ENCODE peak calls at places on chromosomes 16 and 17, in six cellular contexts. One of them, this sample, is unnamed.

GRCh38 chr17:76500074-76500744 is 1.0 kb downstream of the RHBDF2 start:
- DNase-seq in stimulated activated CD8-positive, alpha-beta memory T cell treated with anti-CD3 and anti-CD28 coated beads, Interleukin-15, amount 100 ng/mL, for 4 hours: no peak
- DNase-seq in NCI-H1930: no peak
- DNase-seq in COR-L47: no peak
- DNase-seq in non-pigmented ciliary epithelial cell: no peak
- DNase-seq in caudate nucleus: no peak
- DNase-seq in this sample: no peak

GRCh38 chr16:73170587-73170986 is 122.7 kb upstream of the ZFHX3 start:
- DNase-seq in COR-L47: no peak
- DNase-seq in stimulated activated CD8-positive, alpha-beta memory T cell treated with anti-CD3 and anti-CD28 coated beads, Interleukin-15, amount 100 ng/mL, for 4 hours: no peak
- DNase-seq in NCI-H1930: no peak
- DNase-seq in caudate nucleus: no peak
- DNase-seq in non-pigmented ciliary epithelial cell: no peak
- DNase-seq in this sample: no peak

GRCh38 chr17:57607553-57608120 is 137.5 kb downstream of the CCDC182 start:
- DNase-seq in caudate nucleus: no peak
- DNase-seq in COR-L47: no peak
- DNase-seq in stimulated activated CD8-positive, alpha-beta memory T cell treated with anti-CD3 and anti-CD28 coated beads, Interleukin-15, amount 100 ng/mL, for 4 hours: no peak
- DNase-seq in non-pigmented ciliary epithelial cell: no peak
- DNase-seq in NCI-H1930: no peak
- DNase-seq in this sample: no peak

GRCh38 chr17:71107136-71107535 is 937.8 kb downstream of the KCNJ2 start:
- DNase-seq in NCI-H1930: no peak
- DNase-seq in non-pigmented ciliary epithelial cell: no peak
- DNase-seq in stimulated activated CD8-positive, alpha-beta memory T cell treated with anti-CD3 and anti-CD28 coated beads, Interleukin-15, amount 100 ng/mL, for 4 hours: no peak
- DNase-seq in caudate nucleus: no peak
- DNase-seq in COR-L47: no peak
- DNase-seq in this sample: no peak

GRCh38 chr17:18332909-18333489 is 17.9 kb downstream of the SMCR8 start:
- DNase-seq in stimulated activated CD8-positive, alpha-beta memory T cell treated with anti-CD3 and anti-CD28 coated beads, Interleukin-15, amount 100 ng/mL, for 4 hours: no peak
- DNase-seq in non-pigmented ciliary epithelial cell: no peak
- DNase-seq in COR-L47: no peak
- DNase-seq in NCI-H1930: no peak
- DNase-seq in caudate nucleus: no peak
- DNase-seq in this sample: no peak

GRCh38 chr16:47826070-47826469 is 329.7 kb downstream of the ABCC12 start:
- DNase-seq in COR-L47: no peak
- DNase-seq in non-pigmented ciliary epithelial cell: no peak
- DNase-seq in stimulated activated CD8-positive, alpha-beta memory T cell treated with anti-CD3 and anti-CD28 coated beads, Interleukin-15, amount 100 ng/mL, for 4 hours: no peak
- DNase-seq in caudate nucleus: no peak
- DNase-seq in NCI-H1930: no peak
- DNase-seq in this sample: no peak

GRCh38 chr17:16406742-16407674 is 8.4 kb upstream of the TRPV2 start:
- DNase-seq in NCI-H1930: peak; percentile 38
- DNase-seq in stimulated activated CD8-positive, alpha-beta memory T cell treated with anti-CD3 and anti-CD28 coated beads, Interleukin-15, amount 100 ng/mL, for 4 hours: no peak
- DNase-seq in caudate nucleus: no peak
- DNase-seq in COR-L47: no peak
- DNase-seq in non-pigmented ciliary epithelial cell: no peak
- DNase-seq in this sample: peak; percentile 76

GRCh38 chr17:33750943-33751701 is 458.0 kb upstream of the ASIC2 start:
- DNase-seq in stimulated activated CD8-positive, alpha-beta memory T cell treated with anti-CD3 and anti-CD28 coated beads, Interleukin-15, amount 100 ng/mL, for 4 hours: peak; percentile 27
- DNase-seq in NCI-H1930: peak; percentile 28
- DNase-seq in COR-L47: peak; percentile 36
- DNase-seq in caudate nucleus: peak; percentile 63
- DNase-seq in non-pigmented ciliary epithelial cell: peak; percentile 14
- DNase-seq in this sample: no peak

GRCh38 chr16:533391-534088 is 6.0 kb downstream of the CAPN15 start:
- DNase-seq in stimulated activated CD8-positive, alpha-beta memory T cell treated with anti-CD3 and anti-CD28 coated beads, Interleukin-15, amount 100 ng/mL, for 4 hours: no peak
- DNase-seq in NCI-H1930: no peak
- DNase-seq in caudate nucleus: no peak
- DNase-seq in non-pigmented ciliary epithelial cell: no peak
- DNase-seq in COR-L47: no peak
- DNase-seq in this sample: no peak

GRCh38 chr16:1206786-1207185 is 18.3 kb downstream of the TPSG1 start:
- DNase-seq in stimulated activated CD8-positive, alpha-beta memory T cell treated with anti-CD3 and anti-CD28 coated beads, Interleukin-15, amount 100 ng/mL, for 4 hours: no peak
- DNase-seq in caudate nucleus: no peak
- DNase-seq in NCI-H1930: no peak
- DNase-seq in non-pigmented ciliary epithelial cell: no peak
- DNase-seq in COR-L47: no peak
- DNase-seq in this sample: no peak

GRCh38 chr17:76153640-76154039 is 12.6 kb upstream of the FOXJ1 start:
- DNase-seq in caudate nucleus: no peak
- DNase-seq in NCI-H1930: no peak
- DNase-seq in non-pigmented ciliary epithelial cell: no peak
- DNase-seq in COR-L47: no peak
- DNase-seq in stimulated activated CD8-positive, alpha-beta memory T cell treated with anti-CD3 and anti-CD28 coated beads, Interleukin-15, amount 100 ng/mL, for 4 hours: no peak
- DNase-seq in this sample: no peak

GRCh38 chr17:75683467-75684041 is 16.4 kb downstream of the SAP30BP start:
- DNase-seq in caudate nucleus: no peak
- DNase-seq in non-pigmented ciliary epithelial cell: no peak
- DNase-seq in COR-L47: no peak
- DNase-seq in stimulated activated CD8-positive, alpha-beta memory T cell treated with anti-CD3 and anti-CD28 coated beads, Interleukin-15, amount 100 ng/mL, for 4 hours: no peak
- DNase-seq in NCI-H1930: no peak
- DNase-seq in this sample: no peak

GRCh38 chr17:63775420-63775819 is 1.4 kb downstream of the DDX42 start:
- DNase-seq in COR-L47: no peak
- DNase-seq in NCI-H1930: no peak
- DNase-seq in caudate nucleus: no peak
- DNase-seq in stimulated activated CD8-positive, alpha-beta memory T cell treated with anti-CD3 and anti-CD28 coated beads, Interleukin-15, amount 100 ng/mL, for 4 hours: no peak
- DNase-seq in non-pigmented ciliary epithelial cell: no peak
- DNase-seq in this sample: no peak

GRCh38 chr17:35243459-35244204 is 760 bp downstream of the SLFN5 start:
- DNase-seq in caudate nucleus: no peak
- DNase-seq in stimulated activated CD8-positive, alpha-beta memory T cell treated with anti-CD3 and anti-CD28 coated beads, Interleukin-15, amount 100 ng/mL, for 4 hours: no peak
- DNase-seq in NCI-H1930: no peak
- DNase-seq in non-pigmented ciliary epithelial cell: peak; percentile 17
- DNase-seq in COR-L47: no peak
- DNase-seq in this sample: peak; percentile 24

GRCh38 chr17:21493993-21494392 is 117.8 kb downstream of the KCNJ12 start:
- DNase-seq in NCI-H1930: no peak
- DNase-seq in stimulated activated CD8-positive, alpha-beta memory T cell treated with anti-CD3 and anti-CD28 coated beads, Interleukin-15, amount 100 ng/mL, for 4 hours: no peak
- DNase-seq in COR-L47: no peak
- DNase-seq in caudate nucleus: no peak
- DNase-seq in non-pigmented ciliary epithelial cell: no peak
- DNase-seq in this sample: no peak

GRCh38 chr17:80290199-80290598 is 29.5 kb downstream of the RNF213 start:
- DNase-seq in caudate nucleus: no peak
- DNase-seq in stimulated activated CD8-positive, alpha-beta memory T cell treated with anti-CD3 and anti-CD28 coated beads, Interleukin-15, amount 100 ng/mL, for 4 hours: no peak
- DNase-seq in NCI-H1930: no peak
- DNase-seq in COR-L47: no peak
- DNase-seq in non-pigmented ciliary epithelial cell: no peak
- DNase-seq in this sample: no peak

GRCh38 chr17:73268582-73269328 is 7.1 kb upstream of the CPSF4L start:
- DNase-seq in COR-L47: no peak
- DNase-seq in caudate nucleus: no peak
- DNase-seq in stimulated activated CD8-positive, alpha-beta memory T cell treated with anti-CD3 and anti-CD28 coated beads, Interleukin-15, amount 100 ng/mL, for 4 hours: no peak
- DNase-seq in non-pigmented ciliary epithelial cell: no peak
- DNase-seq in NCI-H1930: no peak
- DNase-seq in this sample: no peak

GRCh38 chr16:28511031-28511430 is 4.4 kb upstream of the IL27 start:
- DNase-seq in COR-L47: no peak
- DNase-seq in caudate nucleus: no peak
- DNase-seq in non-pigmented ciliary epithelial cell: no peak
- DNase-seq in NCI-H1930: no peak
- DNase-seq in stimulated activated CD8-positive, alpha-beta memory T cell treated with anti-CD3 and anti-CD28 coated beads, Interleukin-15, amount 100 ng/mL, for 4 hours: no peak
- DNase-seq in this sample: no peak

GRCh38 chr16:51952500-51952899 is 594.4 kb downstream of the TOX3 start:
- DNase-seq in non-pigmented ciliary epithelial cell: no peak
- DNase-seq in stimulated activated CD8-positive, alpha-beta memory T cell treated with anti-CD3 and anti-CD28 coated beads, Interleukin-15, amount 100 ng/mL, for 4 hours: no peak
- DNase-seq in COR-L47: no peak
- DNase-seq in caudate nucleus: no peak
- DNase-seq in NCI-H1930: no peak
- DNase-seq in this sample: no peak

GRCh38 chr16:85588562-85589503 is 24.3 kb upstream of the GSE1 start:
- DNase-seq in caudate nucleus: no peak
- DNase-seq in non-pigmented ciliary epithelial cell: no peak
- DNase-seq in stimulated activated CD8-positive, alpha-beta memory T cell treated with anti-CD3 and anti-CD28 coated beads, Interleukin-15, amount 100 ng/mL, for 4 hours: no peak
- DNase-seq in COR-L47: no peak
- DNase-seq in NCI-H1930: no peak
- DNase-seq in this sample: no peak

GRCh38 chr17:66276328-66276937 is 26.0 kb upstream of the PRKCA start:
- DNase-seq in caudate nucleus: no peak
- DNase-seq in COR-L47: no peak
- DNase-seq in stimulated activated CD8-positive, alpha-beta memory T cell treated with anti-CD3 and anti-CD28 coated beads, Interleukin-15, amount 100 ng/mL, for 4 hours: no peak
- DNase-seq in non-pigmented ciliary epithelial cell: no peak
- DNase-seq in NCI-H1930: no peak
- DNase-seq in this sample: no peak

GRCh38 chr16:86924537-86924936 is 346.2 kb downstream of the FOXL1 start:
- DNase-seq in caudate nucleus: no peak
- DNase-seq in stimulated activated CD8-positive, alpha-beta memory T cell treated with anti-CD3 and anti-CD28 coated beads, Interleukin-15, amount 100 ng/mL, for 4 hours: no peak
- DNase-seq in NCI-H1930: no peak
- DNase-seq in COR-L47: no peak
- DNase-seq in non-pigmented ciliary epithelial cell: peak; percentile 68
- DNase-seq in this sample: no peak

GRCh38 chr17:66839616-66840015 is 4.7 kb downstream of the CACNG5 start:
- DNase-seq in NCI-H1930: no peak
- DNase-seq in caudate nucleus: no peak
- DNase-seq in stimulated activated CD8-positive, alpha-beta memory T cell treated with anti-CD3 and anti-CD28 coated beads, Interleukin-15, amount 100 ng/mL, for 4 hours: no peak
- DNase-seq in non-pigmented ciliary epithelial cell: no peak
- DNase-seq in COR-L47: no peak
- DNase-seq in this sample: no peak

GRCh38 chr17:7893226-7893880 is 4.8 kb downstream of the CHD3 start:
- DNase-seq in COR-L47: no peak
- DNase-seq in caudate nucleus: no peak
- DNase-seq in stimulated activated CD8-positive, alpha-beta memory T cell treated with anti-CD3 and anti-CD28 coated beads, Interleukin-15, amount 100 ng/mL, for 4 hours: no peak
- DNase-seq in NCI-H1930: no peak
- DNase-seq in non-pigmented ciliary epithelial cell: no peak
- DNase-seq in this sample: no peak

GRCh38 chr16:85490971-85491771 is 122.0 kb upstream of the GSE1 start:
- DNase-seq in non-pigmented ciliary epithelial cell: no peak
- DNase-seq in stimulated activated CD8-positive, alpha-beta memory T cell treated with anti-CD3 and anti-CD28 coated beads, Interleukin-15, amount 100 ng/mL, for 4 hours: no peak
- DNase-seq in COR-L47: no peak
- DNase-seq in NCI-H1930: no peak
- DNase-seq in caudate nucleus: no peak
- DNase-seq in this sample: no peak

GRCh38 chr17:28500712-28501379 is 5.3 kb upstream of the FOXN1 start:
- DNase-seq in caudate nucleus: no peak
- DNase-seq in NCI-H1930: no peak
- DNase-seq in COR-L47: no peak
- DNase-seq in non-pigmented ciliary epithelial cell: no peak
- DNase-seq in stimulated activated CD8-positive, alpha-beta memory T cell treated with anti-CD3 and anti-CD28 coated beads, Interleukin-15, amount 100 ng/mL, for 4 hours: no peak
- DNase-seq in this sample: no peak

GRCh38 chr17:36994438-36994837 is 45.7 kb downstream of the AATF start:
- DNase-seq in COR-L47: no peak
- DNase-seq in non-pigmented ciliary epithelial cell: peak; percentile 15
- DNase-seq in NCI-H1930: no peak
- DNase-seq in caudate nucleus: no peak
- DNase-seq in stimulated activated CD8-positive, alpha-beta memory T cell treated with anti-CD3 and anti-CD28 coated beads, Interleukin-15, amount 100 ng/mL, for 4 hours: no peak
- DNase-seq in this sample: no peak

GRCh38 chr17:27242951-27243350 is 51.0 kb upstream of the WSB1 start:
- DNase-seq in caudate nucleus: no peak
- DNase-seq in NCI-H1930: no peak
- DNase-seq in non-pigmented ciliary epithelial cell: no peak
- DNase-seq in stimulated activated CD8-positive, alpha-beta memory T cell treated with anti-CD3 and anti-CD28 coated beads, Interleukin-15, amount 100 ng/mL, for 4 hours: no peak
- DNase-seq in COR-L47: no peak
- DNase-seq in this sample: no peak

GRCh38 chr16:17532338-17532995 is 61.7 kb upstream of the XYLT1 start:
- DNase-seq in caudate nucleus: no peak
- DNase-seq in NCI-H1930: no peak
- DNase-seq in non-pigmented ciliary epithelial cell: no peak
- DNase-seq in stimulated activated CD8-positive, alpha-beta memory T cell treated with anti-CD3 and anti-CD28 coated beads, Interleukin-15, amount 100 ng/mL, for 4 hours: no peak
- DNase-seq in COR-L47: no peak
- DNase-seq in this sample: no peak

GRCh38 chr17:78538033-78538776 is 39.0 kb downstream of the DNAH17 start:
- DNase-seq in COR-L47: no peak
- DNase-seq in non-pigmented ciliary epithelial cell: no peak
- DNase-seq in stimulated activated CD8-positive, alpha-beta memory T cell treated with anti-CD3 and anti-CD28 coated beads, Interleukin-15, amount 100 ng/mL, for 4 hours: no peak
- DNase-seq in NCI-H1930: no peak
- DNase-seq in caudate nucleus: no peak
- DNase-seq in this sample: no peak

GRCh38 chr17:36975922-36976515 is 27.3 kb downstream of the AATF start:
- DNase-seq in NCI-H1930: no peak
- DNase-seq in caudate nucleus: no peak
- DNase-seq in stimulated activated CD8-positive, alpha-beta memory T cell treated with anti-CD3 and anti-CD28 coated beads, Interleukin-15, amount 100 ng/mL, for 4 hours: no peak
- DNase-seq in non-pigmented ciliary epithelial cell: no peak
- DNase-seq in COR-L47: no peak
- DNase-seq in this sample: no peak

GRCh38 chr17:80263253-80264047 is 2.8 kb downstream of the RNF213 start:
- DNase-seq in caudate nucleus: peak; percentile 28
- DNase-seq in non-pigmented ciliary epithelial cell: peak; percentile 22
- DNase-seq in NCI-H1930: no peak
- DNase-seq in COR-L47: peak; percentile 52
- DNase-seq in stimulated activated CD8-positive, alpha-beta memory T cell treated with anti-CD3 and anti-CD28 coated beads, Interleukin-15, amount 100 ng/mL, for 4 hours: peak; percentile 90
- DNase-seq in this sample: no peak

GRCh38 chr16:54931041-54931756 is 534 bp downstream of the IRX5 start:
- DNase-seq in caudate nucleus: no peak
- DNase-seq in NCI-H1930: peak; percentile 27
- DNase-seq in COR-L47: peak; percentile 39
- DNase-seq in stimulated activated CD8-positive, alpha-beta memory T cell treated with anti-CD3 and anti-CD28 coated beads, Interleukin-15, amount 100 ng/mL, for 4 hours: no peak
- DNase-seq in non-pigmented ciliary epithelial cell: no peak
- DNase-seq in this sample: peak; percentile 16

GRCh38 chr17:18921485-18921884 is 30.5 kb upstream of the SLC5A10 start:
- DNase-seq in COR-L47: no peak
- DNase-seq in stimulated activated CD8-positive, alpha-beta memory T cell treated with anti-CD3 and anti-CD28 coated beads, Interleukin-15, amount 100 ng/mL, for 4 hours: no peak
- DNase-seq in non-pigmented ciliary epithelial cell: no peak
- DNase-seq in NCI-H1930: no peak
- DNase-seq in caudate nucleus: no peak
- DNase-seq in this sample: no peak

GRCh38 chr17:55735784-55736405 is 13.2 kb upstream of the TMEM100 start:
- DNase-seq in COR-L47: peak; percentile 3
- DNase-seq in stimulated activated CD8-positive, alpha-beta memory T cell treated with anti-CD3 and anti-CD28 coated beads, Interleukin-15, amount 100 ng/mL, for 4 hours: no peak
- DNase-seq in non-pigmented ciliary epithelial cell: no peak
- DNase-seq in caudate nucleus: no peak
- DNase-seq in NCI-H1930: no peak
- DNase-seq in this sample: no peak

GRCh38 chr17:1275962-1276736 is 3.3 kb upstream of the TRARG1 start:
- DNase-seq in COR-L47: no peak
- DNase-seq in caudate nucleus: no peak
- DNase-seq in non-pigmented ciliary epithelial cell: no peak
- DNase-seq in NCI-H1930: peak; percentile 46
- DNase-seq in stimulated activated CD8-positive, alpha-beta memory T cell treated with anti-CD3 and anti-CD28 coated beads, Interleukin-15, amount 100 ng/mL, for 4 hours: peak; percentile 46
- DNase-seq in this sample: peak; percentile 49

GRCh38 chr16:49652441-49653175 is 203.3 kb downstream of the ZNF423 start:
- DNase-seq in caudate nucleus: no peak
- DNase-seq in COR-L47: peak; percentile 19
- DNase-seq in stimulated activated CD8-positive, alpha-beta memory T cell treated with anti-CD3 and anti-CD28 coated beads, Interleukin-15, amount 100 ng/mL, for 4 hours: no peak
- DNase-seq in NCI-H1930: no peak
- DNase-seq in non-pigmented ciliary epithelial cell: peak; percentile 44
- DNase-seq in this sample: no peak

GRCh38 chr17:51185763-51186332 is 19.6 kb downstream of the NME2 start:
- DNase-seq in NCI-H1930: no peak
- DNase-seq in stimulated activated CD8-positive, alpha-beta memory T cell treated with anti-CD3 and anti-CD28 coated beads, Interleukin-15, amount 100 ng/mL, for 4 hours: no peak
- DNase-seq in COR-L47: no peak
- DNase-seq in caudate nucleus: peak; percentile 46
- DNase-seq in non-pigmented ciliary epithelial cell: no peak
- DNase-seq in this sample: no peak

GRCh38 chr16:48353565-48354163 is 31.5 kb downstream of the SIAH1 start:
- DNase-seq in non-pigmented ciliary epithelial cell: peak; percentile 32
- DNase-seq in COR-L47: peak; percentile 25
- DNase-seq in caudate nucleus: peak; percentile 36
- DNase-seq in stimulated activated CD8-positive, alpha-beta memory T cell treated with anti-CD3 and anti-CD28 coated beads, Interleukin-15, amount 100 ng/mL, for 4 hours: peak; percentile 36
- DNase-seq in NCI-H1930: no peak
- DNase-seq in this sample: peak; percentile 62

This sample was measured in frontal cortex.